ENCODE peak calls at places on chromosomes 16 and 17, in nine cellular contexts. L, X, S, F, K, Y, V, A and B are unnamed samples.

GRCh38 chr16:48628359-48628985 is 18.5 kb upstream of the N4BP1 start:
- DNase-seq in A (no peak), K (no peak), V (no peak), S (no peak), F (no peak), X (no peak), Y (no peak), L (no peak), B (no peak)

GRCh38 chr17:34736611-34737010 is 157.2 kb downstream of the TMEM132E start:
- DNase-seq in X (peak; percentile 6), Y (no peak), L (no peak), F (no peak), A (no peak), S (no peak), V (no peak), K (no peak), B (no peak)

GRCh38 chr17:40862985-40863733 is 3.9 kb downstream of the KRT12 start:
- DNase-seq in K (no peak), S (no peak), L (no peak), V (no peak), F (no peak), Y (peak; percentile 3), A (no peak), X (no peak), B (no peak)

GRCh38 chr16:15874745-15875314 is 13.6 kb downstream of the CEP20 start:
- DNase-seq in A (peak; percentile 60), S (no peak), K (peak; percentile 80), V (no peak), Y (no peak), F (peak; percentile 38), L (no peak), X (peak; percentile 40), B (no peak)

GRCh38 chr16:8912793-8913192 is 30.6 kb downstream of the LITAFD start:
- DNase-seq in V (no peak), K (no peak), Y (no peak), X (no peak), A (no peak), F (no peak), L (no peak), S (no peak), B (no peak)

GRCh38 chr16:15880434-15880833 is 8.0 kb downstream of the CEP20 start:
- DNase-seq in V (no peak), X (no peak), K (no peak), L (no peak), S (no peak), F (no peak), A (no peak), Y (no peak), B (no peak)

GRCh38 chr17:951388-952132 is 28.0 kb downstream of the NXN start:
- DNase-seq in V (no peak), S (no peak), A (no peak), L (no peak), F (no peak), Y (no peak), X (no peak), K (peak; percentile 90), B (no peak)

GRCh38 chr17:65261682-65262636 is 124.8 kb downstream of the RGS9 start:
- DNase-seq in Y (no peak), K (no peak), L (no peak), V (no peak), S (no peak), X (no peak), F (no peak), A (no peak), B (no peak)

GRCh38 chr17:8656693-8657092 is 26.2 kb upstream of the MYH10 start:
- DNase-seq in K (no peak), Y (no peak), S (no peak), F (no peak), L (no peak), V (no peak), A (no peak), X (no peak), B (no peak)

GRCh38 chr17:40514013-40514875 is 12.8 kb upstream of the TNS4 start:
- DNase-seq in A (no peak), S (no peak), X (no peak), L (no peak), K (no peak), V (no peak), Y (no peak), F (no peak), B (peak; percentile 38)

GRCh38 chr16:71540-72341 is 690 bp downstream of the RHBDF1 start:
- DNase-seq in S (no peak), Y (no peak), V (no peak), L (no peak), A (peak; percentile 76), K (peak; percentile 87), F (peak; percentile 34), X (peak; percentile 80), B (no peak)